ENCODE peak calls at places on chromosomes 2 and 18, in nine cellular contexts. Y, I, P, J, B, O, V, U and W are unnamed samples.
A peak's percentile ranks its signal among the peaks of the same experiment; 100 is the strongest.

GRCh38 chr2:40098786-40099470 is 319.9 kb upstream of the THUMPD2 start:
- DNase-seq in J (no peak), Y (no peak), U (no peak), B (no peak), P (no peak), I (no peak), V (no peak), O (no peak), W (no peak)

GRCh38 chr2:45946023-45946422 is 294.5 kb downstream of the PRKCE start:
- DNase-seq in Y (no peak), B (no peak), I (no peak), V (no peak), J (no peak), P (peak; percentile 73), O (no peak), U (no peak), W (no peak)

GRCh38 chr2:60531638-60532216 is 21.7 kb downstream of the BCL11A start:
- DNase-seq in O (no peak), I (peak; percentile 15), Y (no peak), U (no peak), P (no peak), V (no peak), J (no peak), B (no peak), W (no peak)

GRCh38 chr2:204108301-204108700 is 171.7 kb downstream of the ICOS start:
- DNase-seq in U (peak; percentile 19), J (peak; percentile 62), I (no peak), O (no peak), V (peak; percentile 20), P (peak; percentile 37), B (no peak), Y (no peak), W (peak; percentile 59)

GRCh38 chr2:120028795-120029194 is 15.9 kb downstream of the EPB41L5 start:
- DNase-seq in I (no peak), U (no peak), J (no peak), P (no peak), V (no peak), O (no peak), B (no peak), Y (no peak), W (no peak)

GRCh38 chr18:22465859-22466602 is 48.3 kb upstream of the CTAGE1 start:
- DNase-seq in I (no peak), V (no peak), Y (no peak), P (peak; percentile 91), B (no peak), U (no peak), O (peak; percentile 84), J (no peak), W (no peak)

GRCh38 chr2:174122185-174122584 is 126.1 kb downstream of the OLA1 start:
- DNase-seq in B (no peak), Y (no peak), V (no peak), P (no peak), U (no peak), O (no peak), J (no peak), I (no peak), W (no peak)

GRCh38 chr2:15082105-15083058 is 449.9 kb downstream of the LRATD1 start:
- DNase-seq in Y (no peak), V (no peak), O (no peak), P (no peak), B (no peak), I (no peak), J (no peak), U (no peak), W (no peak)

GRCh38 chr2:154673694-154674093 is 24.8 kb upstream of the KCNJ3 start:
- DNase-seq in U (no peak), O (no peak), B (no peak), Y (no peak), I (no peak), V (no peak), J (no peak), P (no peak), W (no peak)

GRCh38 chr18:74682998-74683311 is 85.3 kb downstream of the ZNF407 start:
- DNase-seq in B (no peak), I (no peak), Y (no peak), O (no peak), U (no peak), J (no peak), P (peak; percentile 6), V (no peak), W (no peak)

GRCh38 chr2:112021781-112022231 is 33.3 kb upstream of the TMEM87B start:
- DNase-seq in U (no peak), I (no peak), J (no peak), P (no peak), Y (no peak), B (no peak), O (no peak), V (no peak), W (no peak)